ENCODE peak calls at places on chromosomes 6 and 20, in six cellular contexts. One of them, this sample, is unnamed. For H3K4me1, the result is how much of the 10 kb centered on the place peaks cover.

GRCh38 chr6:27209659-27210269 is 37.7 kb upstream of the PRSS16 start:
- DNase-seq in fibroblast of lung: no peak
- DNase-seq in tibial nerve: no peak
- DNase-seq in CD8-positive, alpha-beta T cell: no peak
- DNase-seq in mesendoderm: peak
- DNase-seq in aorta: no peak
- DNase-seq in this sample: no peak

GRCh38 chr20:10250902-10251301 is 32.3 kb downstream of the SNAP25 start:
- DNase-seq in aorta: no peak
- DNase-seq in tibial nerve: no peak
- DNase-seq in mesendoderm: no peak
- DNase-seq in fibroblast of lung: peak
- DNase-seq in CD8-positive, alpha-beta T cell: no peak
- DNase-seq in this sample: no peak

GRCh38 chr20:1005452-1006027 is 3.4 kb upstream of the RSPO4 start:
- DNase-seq in CD8-positive, alpha-beta T cell: no peak
- DNase-seq in tibial nerve: no peak
- DNase-seq in fibroblast of lung: peak
- DNase-seq in mesendoderm: peak
- DNase-seq in aorta: no peak
- DNase-seq in this sample: no peak

GRCh38 chr20:53826597-53827291 is 233.1 kb upstream of the ZNF217 start:
- DNase-seq in tibial nerve: no peak
- DNase-seq in CD8-positive, alpha-beta T cell: no peak
- DNase-seq in aorta: no peak
- DNase-seq in fibroblast of lung: no peak
- DNase-seq in mesendoderm: no peak
- DNase-seq in this sample: peak

GRCh38 chr6:115890238-115890637 is 170.5 kb downstream of the FRK start:
- DNase-seq in CD8-positive, alpha-beta T cell: no peak
- DNase-seq in aorta: no peak
- DNase-seq in tibial nerve: no peak
- DNase-seq in fibroblast of lung: no peak
- DNase-seq in mesendoderm: no peak
- DNase-seq in this sample: no peak

GRCh38 chr6:6616670-6617069 is 28.1 kb downstream of the LY86 start:
- DNase-seq in mesendoderm: no peak
- DNase-seq in fibroblast of lung: no peak
- DNase-seq in CD8-positive, alpha-beta T cell: no peak
- DNase-seq in aorta: no peak
- DNase-seq in tibial nerve: no peak
- DNase-seq in this sample: no peak

GRCh38 chr6:89436226-89436625 is 3.3 kb downstream of the ANKRD6 start:
- DNase-seq in CD8-positive, alpha-beta T cell: no peak
- DNase-seq in fibroblast of lung: peak
- DNase-seq in tibial nerve: no peak
- DNase-seq in aorta: no peak
- DNase-seq in mesendoderm: no peak
- DNase-seq in this sample: no peak

GRCh38 chr20:22490287-22491187 is 93.8 kb downstream of the FOXA2 start:
- DNase-seq in aorta: no peak
- DNase-seq in tibial nerve: no peak
- DNase-seq in CD8-positive, alpha-beta T cell: no peak
- DNase-seq in mesendoderm: peak
- DNase-seq in fibroblast of lung: no peak
- DNase-seq in this sample: peak

GRCh38 chr6:144897441-144897921 is 612.3 kb downstream of the UTRN start:
- DNase-seq in CD8-positive, alpha-beta T cell: no peak
- DNase-seq in tibial nerve: no peak
- DNase-seq in fibroblast of lung: peak
- DNase-seq in aorta: no peak
- DNase-seq in mesendoderm: peak
- DNase-seq in this sample: no peak

GRCh38 chr6:111830003-111830402 is 43.2 kb downstream of the FYN start:
- DNase-seq in fibroblast of lung: peak
- DNase-seq in aorta: no peak
- DNase-seq in tibial nerve: no peak
- DNase-seq in mesendoderm: no peak
- DNase-seq in CD8-positive, alpha-beta T cell: no peak
- DNase-seq in this sample: no peak

GRCh38 chr20:61959301-61959700 is 106.4 kb downstream of the TAF4 start:
- DNase-seq in fibroblast of lung: no peak
- DNase-seq in mesendoderm: peak
- DNase-seq in aorta: peak
- DNase-seq in CD8-positive, alpha-beta T cell: no peak
- DNase-seq in tibial nerve: no peak
- DNase-seq in this sample: peak

GRCh38 chr6:27479319-27480182 is 6.6 kb upstream of the ZNF184 start:
- DNase-seq in tibial nerve: peak
- DNase-seq in fibroblast of lung: peak
- DNase-seq in CD8-positive, alpha-beta T cell: peak
- DNase-seq in mesendoderm: peak
- DNase-seq in aorta: peak
- DNase-seq in this sample: peak

GRCh38 chr20:40339661-40340449 is 349.2 kb downstream of the MAFB start:
- DNase-seq in CD8-positive, alpha-beta T cell: no peak
- DNase-seq in fibroblast of lung: no peak
- DNase-seq in tibial nerve: peak
- DNase-seq in aorta: no peak
- DNase-seq in mesendoderm: no peak
- DNase-seq in this sample: peak

GRCh38 chr20:44695295-44696230 is 19.6 kb upstream of the CCN5 start:
- DNase-seq in fibroblast of lung: peak
- DNase-seq in CD8-positive, alpha-beta T cell: no peak
- DNase-seq in aorta: no peak
- DNase-seq in mesendoderm: no peak
- DNase-seq in tibial nerve: no peak
- DNase-seq in this sample: no peak

GRCh38 chr6:15420959-15421438 is 175.1 kb downstream of the JARID2 start:
- DNase-seq in fibroblast of lung: no peak
- DNase-seq in CD8-positive, alpha-beta T cell: no peak
- DNase-seq in mesendoderm: peak
- DNase-seq in tibial nerve: no peak
- DNase-seq in aorta: no peak
- DNase-seq in this sample: no peak

GRCh38 chr6:68194846-68195478 is 440.1 kb upstream of the ADGRB3 start:
- DNase-seq in aorta: no peak
- DNase-seq in tibial nerve: no peak
- DNase-seq in mesendoderm: peak
- DNase-seq in fibroblast of lung: no peak
- DNase-seq in CD8-positive, alpha-beta T cell: no peak
- DNase-seq in this sample: no peak

GRCh38 chr20:46104262-46104661 is 13.9 kb upstream of the CD40 start:
- DNase-seq in aorta: no peak
- DNase-seq in CD8-positive, alpha-beta T cell: no peak
- DNase-seq in tibial nerve: no peak
- DNase-seq in fibroblast of lung: no peak
- DNase-seq in mesendoderm: no peak
- DNase-seq in this sample: no peak

GRCh38 chr6:14880717-14881116 is 365.2 kb upstream of the JARID2 start:
- DNase-seq in tibial nerve: no peak
- DNase-seq in aorta: no peak
- DNase-seq in mesendoderm: peak
- DNase-seq in CD8-positive, alpha-beta T cell: no peak
- DNase-seq in fibroblast of lung: no peak
- DNase-seq in this sample: no peak

GRCh38 chr6:16684896-16685554 is 76.2 kb downstream of the ATXN1 start:
- DNase-seq in tibial nerve: no peak
- DNase-seq in aorta: no peak
- DNase-seq in mesendoderm: no peak
- DNase-seq in CD8-positive, alpha-beta T cell: peak
- DNase-seq in fibroblast of lung: peak
- DNase-seq in this sample: no peak

GRCh38 chr20:38126146-38126912 is 38.7 kb downstream of the TGM2 start:
- DNase-seq in CD8-positive, alpha-beta T cell: no peak
- DNase-seq in fibroblast of lung: no peak
- DNase-seq in aorta: no peak
- DNase-seq in tibial nerve: no peak
- DNase-seq in mesendoderm: no peak
- DNase-seq in this sample: peak

GRCh38 chr20:43667341-43668132 is 623 bp downstream of the MYBL2 start:
- DNase-seq in tibial nerve: no peak
- DNase-seq in aorta: peak
- DNase-seq in CD8-positive, alpha-beta T cell: no peak
- DNase-seq in fibroblast of lung: peak
- DNase-seq in mesendoderm: peak
- DNase-seq in this sample: no peak

GRCh38 chr20:22374066-22374465 is 210.3 kb downstream of the FOXA2 start:
- DNase-seq in aorta: no peak
- DNase-seq in tibial nerve: no peak
- DNase-seq in fibroblast of lung: no peak
- DNase-seq in CD8-positive, alpha-beta T cell: no peak
- DNase-seq in mesendoderm: no peak
- DNase-seq in this sample: no peak

GRCh38 chr6:108874470-108875160 is 26.4 kb downstream of the ARMC2 start:
- DNase-seq in fibroblast of lung: peak
- DNase-seq in CD8-positive, alpha-beta T cell: peak
- DNase-seq in tibial nerve: peak
- DNase-seq in aorta: no peak
- DNase-seq in mesendoderm: no peak
- DNase-seq in this sample: no peak
- H3K4me3 ChIP-seq in fibroblast of lung: no peak
- H3K4me3 ChIP-seq in CD8-positive, alpha-beta T cell: no peak
- H3K4me3 ChIP-seq in tibial nerve: no peak
- H3K4me3 ChIP-seq in aorta: no peak
- H3K4me3 ChIP-seq in mesendoderm: no peak
- H3K4me3 ChIP-seq in this sample: no peak

DNA sequence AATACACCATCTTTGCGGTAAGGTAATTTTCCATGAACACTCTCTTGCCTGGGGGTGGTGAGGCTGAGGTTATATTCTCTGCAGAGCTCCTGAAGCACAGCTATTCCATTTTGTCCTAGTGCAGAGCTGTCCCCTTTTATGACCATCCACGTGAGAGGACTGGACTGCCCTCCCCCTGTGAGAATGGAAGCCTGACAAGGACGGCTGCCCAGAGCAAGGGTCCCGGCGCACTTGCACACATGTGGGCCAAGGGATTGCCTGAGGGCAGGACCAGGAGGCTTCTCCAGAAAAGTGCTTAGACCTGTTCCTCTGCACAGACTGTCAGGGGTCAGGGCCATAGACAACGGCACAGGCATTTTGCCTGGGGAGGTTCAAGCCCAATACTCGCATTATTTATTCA is 48.2 kb downstream of the SLC22A23 start:
- DNase-seq in CD8-positive, alpha-beta T cell: no peak
- DNase-seq in fibroblast of lung: no peak
- DNase-seq in mesendoderm: no peak
- DNase-seq in tibial nerve: no peak
- DNase-seq in aorta: no peak
- DNase-seq in this sample: no peak
- H3K4me1 ChIP-seq in CD8-positive, alpha-beta T cell: under half
- H3K4me1 ChIP-seq in fibroblast of lung: under half
- H3K4me1 ChIP-seq in mesendoderm: under half
- H3K4me1 ChIP-seq in tibial nerve: under half
- H3K4me1 ChIP-seq in aorta: under half
- H3K4me1 ChIP-seq in this sample: under half

DNA sequence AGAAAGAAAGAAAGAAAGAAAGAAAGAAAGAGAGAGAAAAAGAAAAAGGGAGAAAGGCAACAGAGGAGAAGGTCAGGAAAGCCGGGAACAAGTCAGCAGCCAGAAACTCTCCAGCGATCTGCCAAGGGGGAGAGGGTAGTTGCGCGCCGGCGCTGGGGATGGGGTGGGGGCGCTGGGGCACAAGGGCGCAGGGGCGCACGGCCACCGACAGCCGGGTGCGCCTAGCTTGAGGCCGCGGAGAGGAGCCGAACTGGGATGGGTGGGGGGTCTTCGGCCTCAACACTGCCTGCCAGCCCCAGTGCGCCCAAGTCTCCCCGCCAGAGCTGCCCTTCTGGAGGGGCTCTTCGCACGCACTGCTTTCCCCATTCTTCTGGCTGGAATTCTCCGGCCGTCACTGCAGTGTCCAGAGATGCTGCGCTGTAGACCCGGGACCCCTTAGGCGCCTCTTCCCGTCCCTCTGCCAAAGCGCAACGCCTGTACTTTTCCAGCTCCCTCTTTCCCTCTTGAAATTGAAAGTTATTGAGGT is 429 bp upstream of the RSPO3 start:
- DNase-seq in mesendoderm: no peak
- DNase-seq in tibial nerve: no peak
- DNase-seq in aorta: peak
- DNase-seq in fibroblast of lung: peak
- DNase-seq in CD8-positive, alpha-beta T cell: no peak
- DNase-seq in this sample: peak
- H3K4me3 ChIP-seq in mesendoderm: peak
- H3K4me3 ChIP-seq in tibial nerve: peak
- H3K4me3 ChIP-seq in aorta: peak
- H3K4me3 ChIP-seq in fibroblast of lung: peak
- H3K4me3 ChIP-seq in CD8-positive, alpha-beta T cell: no peak
- H3K4me3 ChIP-seq in this sample: peak

DNA sequence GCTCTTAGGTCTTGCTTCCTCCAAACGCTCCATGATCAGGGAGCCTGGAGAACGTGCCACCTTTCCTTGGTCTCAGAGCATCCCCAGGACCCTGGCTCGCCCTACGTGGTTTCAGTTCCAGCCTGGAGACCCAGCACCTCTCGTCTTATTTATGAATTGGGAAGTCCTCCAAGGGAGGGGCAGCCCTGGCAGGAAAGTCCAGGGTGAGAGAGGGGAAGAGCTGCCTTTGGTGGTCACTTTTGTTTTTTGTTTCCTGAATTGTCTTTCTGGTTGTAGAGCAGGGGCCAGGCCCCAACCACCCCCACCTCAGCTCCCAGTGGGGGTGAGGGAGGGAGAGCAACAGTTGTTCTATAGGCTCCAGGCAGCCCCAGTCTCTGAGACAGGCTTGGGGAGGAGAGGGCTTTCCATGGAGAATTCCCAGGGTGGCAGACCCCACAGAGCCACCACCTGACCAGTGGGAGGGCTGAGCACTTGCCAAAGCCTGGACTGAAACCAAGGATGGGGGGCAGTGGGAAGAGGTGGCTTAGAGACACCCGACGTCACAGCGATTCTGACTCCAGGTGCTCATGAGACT is 88.8 kb downstream of the PRND start:
- DNase-seq in tibial nerve: no peak
- DNase-seq in aorta: no peak
- DNase-seq in mesendoderm: no peak
- DNase-seq in fibroblast of lung: no peak
- DNase-seq in CD8-positive, alpha-beta T cell: no peak
- DNase-seq in this sample: no peak
- H3K4me1 ChIP-seq in tibial nerve: under half
- H3K4me1 ChIP-seq in aorta: under half
- H3K4me1 ChIP-seq in mesendoderm: under half
- H3K4me1 ChIP-seq in fibroblast of lung: under half
- H3K4me1 ChIP-seq in CD8-positive, alpha-beta T cell: half or more
- H3K4me1 ChIP-seq in this sample: under half